ENCODE peak calls at places on chromosomes 16 and 17, in seven cellular contexts. D is H1, O is HCT116, S is HepG2, P is K562, L is SK-N-SH, U is Panc1. Q is an unnamed sample.

GRCh38 chr16:86611517-86611840 is 33.1 kb downstream of the FOXL1 start:
- DNase-seq in D (no peak), O (no peak), S (no peak), P (no peak), L (no peak), U (no peak), Q (no peak)

GRCh38 chr16:1458977-1459341 is 14.6 kb upstream of the CCDC154 start:
- DNase-seq in D (peak; percentile 17), O (no peak), S (no peak), P (no peak), L (no peak), U (no peak), Q (no peak)

GRCh38 chr16:71627631-71628236 is 1.8 kb downstream of the MARVELD3 start:
- DNase-seq in D (no peak), O (no peak), S (no peak), P (peak; percentile 33), L (peak; percentile 38), U (no peak), Q (no peak)

GRCh38 chr17:78648293-78648692 is 71.1 kb upstream of the DNAH17 start:
- DNase-seq in D (no peak), O (no peak), S (no peak), P (no peak), L (no peak), U (no peak), Q (no peak)

GRCh38 chr17:68734911-68735310 is 133.7 kb upstream of the FAM20A start:
- DNase-seq in D (no peak), O (no peak), S (no peak), P (no peak), L (no peak), U (no peak), Q (no peak)

GRCh38 chr16:24755201-24755874 is 25.9 kb downstream of the TNRC6A start:
- DNase-seq in D (no peak), O (no peak), S (no peak), P (no peak), L (no peak), U (no peak), Q (no peak)

GRCh38 chr16:88195911-88196465 is 186.8 kb upstream of the ZNF469 start:
- DNase-seq in D (no peak), O (no peak), S (no peak), P (no peak), L (no peak), U (no peak), Q (no peak)

GRCh38 chr16:50252874-50253510 is 13.4 kb upstream of the ADCY7 start:
- DNase-seq in D (no peak), O (no peak), S (no peak), P (no peak), L (no peak), U (no peak), Q (no peak)

GRCh38 chr17:45428954-45429337 is 3.7 kb downstream of the ARHGAP27 start:
- DNase-seq in D (no peak), O (no peak), S (no peak), P (no peak), L (no peak), U (no peak), Q (no peak)

GRCh38 chr17:22171631-22172030 is 479.3 kb downstream of the KCNJ18 start:
- DNase-seq in D (no peak), O (no peak), S (no peak), P (no peak), L (no peak), U (no peak), Q (no peak)

GRCh38 chr17:34569591-34569990 is 9.8 kb upstream of the TMEM132E start:
- DNase-seq in D (no peak), O (no peak), S (no peak), P (no peak), L (no peak), U (no peak), Q (no peak)

GRCh38 chr17:37492167-37492566 is 2.5 kb downstream of the DUSP14 start:
- DNase-seq in D (no peak), O (no peak), S (no peak), P (no peak), L (no peak), U (no peak), Q (no peak)

GRCh38 chr16:20851601-20852000 is 45.3 kb downstream of the REXO5 start:
- DNase-seq in D (no peak), O (peak; percentile 28), S (peak; percentile 72), P (no peak), L (no peak), U (no peak), Q (no peak)

GRCh38 chr16:49281843-49282642 is 405 bp upstream of the CBLN1 start:
- DNase-seq in D (peak; percentile 96), O (no peak), S (no peak), P (peak; percentile 99), L (peak; percentile 100), U (no peak), Q (no peak)

GRCh38 chr16:14495213-14496046 is 134.6 kb downstream of the PARN start:
- DNase-seq in D (no peak), O (no peak), S (no peak), P (no peak), L (no peak), U (no peak), Q (no peak)

GRCh38 chr17:41810659-41811548 is 845 bp downstream of the P3H4 start:
- DNase-seq in D (no peak), O (no peak), S (no peak), P (peak; percentile 39), L (peak; percentile 71), U (no peak), Q (no peak)

GRCh38 chr16:2082171-2082982 is 34.6 kb downstream of the TSC2 start:
- DNase-seq in D (no peak), O (no peak), S (no peak), P (no peak), L (no peak), U (no peak), Q (no peak)

GRCh38 chr16:86931410-86931941 is 353.1 kb downstream of the FOXL1 start:
- DNase-seq in D (no peak), O (no peak), S (no peak), P (peak; percentile 14), L (no peak), U (no peak), Q (no peak)

GRCh38 chr17:6021627-6022026 is 48.6 kb upstream of the WSCD1 start:
- DNase-seq in D (no peak), O (no peak), S (no peak), P (no peak), L (no peak), U (no peak), Q (no peak)

GRCh38 chr17:51000835-51001638 is 119.6 kb downstream of the SPAG9 start:
- DNase-seq in D (no peak), O (peak; percentile 61), S (peak; percentile 71), P (no peak), L (peak; percentile 63), U (peak; percentile 42), Q (peak; percentile 27)

GRCh38 chr16:69311533-69312388 is 611 bp downstream of the VPS4A start:
- DNase-seq in D (peak; percentile 77), O (no peak), S (peak; percentile 65), P (no peak), L (peak; percentile 80), U (no peak), Q (no peak)
- TF ChIP-seq SIN3A in D (peak; percentile 81), O (peak; percentile 45), S (peak; percentile 82), P (peak; percentile 67), L (no peak), U (no peak), Q (no peak)

GRCh38 chr16:23521037-23521743 is 10.9 kb upstream of the GGA2 start:
- DNase-seq in D (no peak), O (no peak), S (no peak), P (no peak), L (no peak), U (no peak), Q (no peak)
- TF ChIP-seq SIN3A in D (no peak), O (no peak), S (no peak), P (no peak), L (no peak), U (no peak), Q (no peak)

DNA sequence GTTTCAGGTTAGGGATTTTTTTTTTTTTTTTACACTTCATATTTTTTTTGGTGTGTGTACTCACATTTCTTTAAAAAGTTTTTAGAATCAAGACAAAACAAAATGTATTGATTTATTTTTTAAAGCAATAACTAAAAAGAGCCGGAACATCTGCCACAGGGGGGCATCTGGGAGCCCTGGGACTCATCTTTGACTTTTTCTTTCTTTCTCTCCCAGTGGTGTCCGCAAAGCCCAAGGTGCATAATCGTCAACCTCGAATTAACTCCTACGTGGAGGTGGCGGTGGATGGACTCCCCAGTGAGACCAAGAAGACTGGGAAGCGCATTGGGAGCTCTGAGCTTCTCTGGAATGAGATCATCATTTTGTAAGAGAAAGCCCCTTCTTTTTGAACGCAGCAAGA is 36.3 kb downstream of the WWP2 start:
- DNase-seq in D (no peak), O (no peak), S (no peak), P (no peak), L (no peak), U (no peak), Q (no peak)
- TF ChIP-seq SIN3A in D (no peak), O (no peak), S (no peak), P (no peak), L (no peak), U (no peak), Q (no peak)

GRCh38 chr16:10966129-10966528 is 21.8 kb downstream of the CLEC16A start:
- DNase-seq in D (no peak), O (no peak), S (no peak), P (no peak), L (no peak), U (no peak), Q (no peak)

GRCh38 chr16:10964891-10965326 is 20.5 kb downstream of the CLEC16A start:
- DNase-seq in D (no peak), O (no peak), S (no peak), P (no peak), L (no peak), U (no peak), Q (peak; percentile 94)

GRCh38 chr16:10961231-10961630 is 16.9 kb downstream of the CLEC16A start:
- DNase-seq in D (no peak), O (no peak), S (no peak), P (no peak), L (no peak), U (no peak), Q (no peak)

GRCh38 chr16:10965440-10966039 is 21.2 kb downstream of the CLEC16A start:
- DNase-seq in D (no peak), O (no peak), S (no peak), P (no peak), L (no peak), U (no peak), Q (peak; percentile 92)

GRCh38 chr16:10964039-10964890 is 19.9 kb downstream of the CLEC16A start:
- DNase-seq in D (peak; percentile 89), O (peak; percentile 32), S (peak; percentile 74), P (peak; percentile 79), L (peak; percentile 79), U (no peak), Q (no peak)
- TF ChIP-seq SIN3A in D (no peak), O (no peak), S (no peak), P (no peak), L (no peak), U (no peak), Q (peak; percentile 43)

GRCh38 chr16:51343411-51343810 is 192.3 kb upstream of the SALL1 start:
- DNase-seq in D (no peak), O (no peak), S (no peak), P (no peak), L (no peak), U (no peak), Q (no peak)
- TF ChIP-seq SIN3A in D (no peak), O (no peak), S (no peak), P (no peak), L (no peak), U (no peak), Q (no peak)